ENCODE peak calls at places on chromosomes 7 and 10, in nine cellular contexts. D, Z, T, W, F, R, E, A and N are unnamed samples.

GRCh38 chr10:55203319-55203718 is 402.3 kb upstream of the PCDH15 start:
- DNase-seq in W (peak; percentile 19), A (no peak), D (no peak), F (no peak), R (no peak), E (no peak), Z (no peak), T (peak; percentile 7), N (no peak)

GRCh38 chr7:155847821-155848435 is 35.7 kb upstream of the SHH start:
- DNase-seq in Z (no peak), D (peak; percentile 55), F (no peak), T (no peak), E (no peak), A (no peak), W (no peak), R (no peak), N (no peak)

GRCh38 chr10:109966961-109967738 is 40.6 kb upstream of the ADD3 start:
- DNase-seq in F (no peak), W (peak; percentile 75), Z (no peak), R (no peak), A (no peak), T (peak; percentile 50), D (no peak), E (no peak), N (no peak)

GRCh38 chr7:127107601-127108007 is 145.1 kb downstream of the GRM8 start:
- DNase-seq in E (peak; percentile 8), T (peak; percentile 1), W (peak; percentile 43), D (no peak), F (peak; percentile 10), R (peak; percentile 33), A (no peak), Z (peak; percentile 81), N (peak; percentile 5)

GRCh38 chr10:112209534-112210200 is 26.1 kb upstream of the GPAM start:
- DNase-seq in D (no peak), R (no peak), T (no peak), F (no peak), E (no peak), A (no peak), Z (peak; percentile 66), W (no peak), N (no peak)

GRCh38 chr7:137682596-137682995 is 164.2 kb downstream of the DGKI start:
- DNase-seq in Z (no peak), D (no peak), R (no peak), F (no peak), A (no peak), W (peak; percentile 73), T (peak; percentile 59), E (no peak), N (peak; percentile 95)

GRCh38 chr7:129886184-129886817 is 66.5 kb downstream of the UBE2H start:
- DNase-seq in A (no peak), D (no peak), R (no peak), E (no peak), F (no peak), T (no peak), Z (no peak), W (no peak), N (no peak)

GRCh38 chr7:17485368-17485767 is 186.9 kb downstream of the AHR start:
- DNase-seq in D (no peak), R (no peak), T (no peak), W (no peak), E (no peak), Z (no peak), A (no peak), F (no peak), N (no peak)

GRCh38 chr10:124306922-124307371 is 111.8 kb downstream of the OAT start:
- DNase-seq in E (no peak), F (no peak), W (no peak), T (no peak), A (no peak), D (no peak), Z (no peak), R (no peak), N (peak; percentile 98)

GRCh38 chr10:82628373-82628772 is 753.4 kb downstream of the NRG3 start:
- DNase-seq in A (no peak), D (no peak), Z (no peak), T (no peak), F (no peak), R (no peak), W (no peak), E (no peak), N (peak; percentile 10)

GRCh38 chr10:128130051-128130450 is 3.8 kb upstream of the MKI67 start:
- DNase-seq in R (no peak), W (no peak), E (no peak), F (no peak), A (no peak), Z (peak; percentile 59), D (no peak), T (no peak), N (peak; percentile 47)

GRCh38 chr10:10677479-10677878 is 340.2 kb upstream of the CELF2 start:
- DNase-seq in W (peak; percentile 74), F (no peak), E (no peak), A (no peak), R (no peak), D (no peak), Z (peak; percentile 80), T (peak; percentile 49), N (peak; percentile 9)

GRCh38 chr7:22834028-22834427 is 11.4 kb upstream of the TOMM7 start:
- DNase-seq in W (no peak), Z (no peak), F (no peak), R (no peak), D (no peak), T (no peak), E (no peak), A (no peak), N (no peak)

GRCh38 chr7:137975223-137975622 is 26.7 kb downstream of the CREB3L2 start:
- DNase-seq in F (no peak), E (no peak), T (no peak), R (no peak), Z (no peak), W (peak; percentile 81), D (no peak), A (no peak), N (no peak)